ENCODE peak calls at places on chromosomes 5 and 9, in six cellular contexts. One of them, this sample, is unnamed. For H3K79me1, the result is how much of the 10 kb centered on the place peaks cover.

GRCh38 chr5:100903036-100903887 is at the start of gene ST8SIA4:
- DNase-seq in IMR-90: peak
- DNase-seq in H1: peak
- DNase-seq in mesenchymal stem cell: peak
- DNase-seq in H9: peak
- DNase-seq in trophoblast cell: peak
- DNase-seq in this sample: peak

GRCh38 chr5:3107118-3107517 is 355.6 kb upstream of the IRX2 start:
- DNase-seq in IMR-90: no peak
- DNase-seq in H1: no peak
- DNase-seq in mesenchymal stem cell: no peak
- DNase-seq in H9: peak
- DNase-seq in trophoblast cell: no peak
- DNase-seq in this sample: no peak

GRCh38 chr5:79585129-79585528 is 27.1 kb upstream of the TENT2 start:
- DNase-seq in IMR-90: no peak
- DNase-seq in H1: no peak
- DNase-seq in mesenchymal stem cell: no peak
- DNase-seq in H9: no peak
- DNase-seq in trophoblast cell: no peak
- DNase-seq in this sample: no peak

GRCh38 chr9:116391306-116391900 is 237.8 kb downstream of the PAPPA start:
- DNase-seq in IMR-90: peak
- DNase-seq in H1: no peak
- DNase-seq in mesenchymal stem cell: peak
- DNase-seq in H9: no peak
- DNase-seq in trophoblast cell: peak
- DNase-seq in this sample: no peak

GRCh38 chr5:31033295-31033694 is 160.2 kb upstream of the CDH6 start:
- DNase-seq in IMR-90: peak
- DNase-seq in H1: no peak
- DNase-seq in mesenchymal stem cell: no peak
- DNase-seq in H9: no peak
- DNase-seq in trophoblast cell: no peak
- DNase-seq in this sample: no peak

GRCh38 chr5:154895606-154896561 is 37.5 kb downstream of the CNOT8 start:
- DNase-seq in IMR-90: no peak
- DNase-seq in H1: no peak
- DNase-seq in mesenchymal stem cell: no peak
- DNase-seq in H9: no peak
- DNase-seq in trophoblast cell: no peak
- DNase-seq in this sample: no peak

GRCh38 chr9:115765060-115765459 is 388.5 kb upstream of the PAPPA start:
- DNase-seq in IMR-90: no peak
- DNase-seq in H1: no peak
- DNase-seq in mesenchymal stem cell: no peak
- DNase-seq in H9: no peak
- DNase-seq in trophoblast cell: no peak
- DNase-seq in this sample: no peak

GRCh38 chr9:115042781-115043509 is 75.0 kb downstream of the TNC start:
- DNase-seq in IMR-90: no peak
- DNase-seq in H1: no peak
- DNase-seq in mesenchymal stem cell: no peak
- DNase-seq in H9: no peak
- DNase-seq in trophoblast cell: peak
- DNase-seq in this sample: no peak

GRCh38 chr5:10854526-10855277 is 93.7 kb upstream of the DAP start:
- DNase-seq in IMR-90: no peak
- DNase-seq in H1: no peak
- DNase-seq in mesenchymal stem cell: peak
- DNase-seq in H9: no peak
- DNase-seq in trophoblast cell: no peak
- DNase-seq in this sample: no peak

GRCh38 chr5:175712313-175712680 is 54.4 kb downstream of the HRH2 start:
- DNase-seq in IMR-90: no peak
- DNase-seq in H1: no peak
- DNase-seq in mesenchymal stem cell: no peak
- DNase-seq in H9: no peak
- DNase-seq in trophoblast cell: no peak
- DNase-seq in this sample: no peak

GRCh38 chr9:79382468-79382867 is 189.3 kb upstream of the TLE4 start:
- DNase-seq in IMR-90: no peak
- DNase-seq in H1: no peak
- DNase-seq in mesenchymal stem cell: no peak
- DNase-seq in H9: no peak
- DNase-seq in trophoblast cell: no peak
- DNase-seq in this sample: no peak

DNA sequence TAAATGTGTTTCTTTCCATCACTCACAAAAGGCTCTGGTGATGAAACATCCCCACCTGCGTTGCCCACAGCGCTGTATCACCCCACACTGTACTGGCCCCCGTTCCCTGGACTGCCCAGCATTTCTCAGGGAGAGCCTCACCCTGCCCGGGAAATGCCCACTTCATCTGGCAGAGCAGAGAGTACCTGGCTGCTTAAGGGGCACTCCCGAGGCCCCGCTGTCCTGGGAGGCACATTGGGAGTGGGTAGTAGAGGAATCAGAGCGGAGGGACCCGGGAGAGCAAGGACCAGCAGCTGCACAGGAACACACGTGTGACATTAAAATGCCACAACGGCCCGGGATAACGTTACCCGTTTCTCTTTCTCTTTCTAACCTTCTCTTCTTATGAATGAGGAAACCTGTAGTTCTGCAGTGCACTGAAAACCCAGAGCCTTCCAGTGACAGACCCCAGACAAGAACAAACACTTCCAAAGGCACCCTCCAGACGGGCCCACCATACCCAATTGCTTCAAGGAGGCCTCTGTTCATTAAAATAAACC is 110.0 kb downstream of the ROR2 start:
- DNase-seq in IMR-90: no peak
- DNase-seq in H1: no peak
- DNase-seq in mesenchymal stem cell: no peak
- DNase-seq in H9: no peak
- DNase-seq in trophoblast cell: no peak
- DNase-seq in this sample: no peak
- H3K79me1 ChIP-seq in IMR-90: under half
- H3K79me1 ChIP-seq in H1: under half
- H3K79me1 ChIP-seq in mesenchymal stem cell: under half
- H3K79me1 ChIP-seq in H9: under half
- H3K79me1 ChIP-seq in trophoblast cell: under half
- H3K79me1 ChIP-seq in this sample: under half

DNA sequence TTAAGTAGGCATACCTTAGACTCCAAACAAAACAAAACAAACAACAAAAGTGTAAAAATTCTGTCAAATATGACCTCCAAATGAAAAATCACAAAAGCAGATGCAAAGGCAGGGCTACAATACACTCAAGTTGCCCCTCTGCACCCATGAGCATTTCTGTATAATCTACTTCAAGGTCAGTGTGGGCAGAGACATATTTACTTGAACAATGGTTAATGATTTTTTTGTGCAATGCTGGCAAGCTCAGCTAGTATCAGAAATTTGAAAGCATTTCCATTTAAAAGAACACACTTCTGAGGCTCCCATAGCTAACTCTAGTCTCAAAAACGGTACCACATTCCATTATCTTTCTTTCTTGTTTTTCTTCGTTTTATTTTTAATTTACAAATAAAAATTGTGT is 57.9 kb downstream of the PLCXD3 start:
- DNase-seq in IMR-90: no peak
- DNase-seq in H1: no peak
- DNase-seq in mesenchymal stem cell: no peak
- DNase-seq in H9: no peak
- DNase-seq in trophoblast cell: no peak
- DNase-seq in this sample: no peak
- H4K91ac ChIP-seq in IMR-90: no peak
- H4K91ac ChIP-seq in H1: no peak
- H4K91ac ChIP-seq in mesenchymal stem cell: no peak
- H4K91ac ChIP-seq in H9: no peak
- H4K91ac ChIP-seq in trophoblast cell: no peak
- H4K91ac ChIP-seq in this sample: no peak

GRCh38 chr9:112604790-112605189 is 113.1 kb downstream of the INIP start:
- DNase-seq in IMR-90: no peak
- DNase-seq in H1: no peak
- DNase-seq in mesenchymal stem cell: no peak
- DNase-seq in H9: no peak
- DNase-seq in trophoblast cell: no peak
- DNase-seq in this sample: no peak

GRCh38 chr9:112605518-112605917 is 112.4 kb downstream of the INIP start:
- DNase-seq in IMR-90: no peak
- DNase-seq in H1: no peak
- DNase-seq in mesenchymal stem cell: no peak
- DNase-seq in H9: no peak
- DNase-seq in trophoblast cell: no peak
- DNase-seq in this sample: no peak

GRCh38 chr9:112605963-112606699 is 111.8 kb downstream of the INIP start:
- DNase-seq in IMR-90: no peak
- DNase-seq in H1: no peak
- DNase-seq in mesenchymal stem cell: no peak
- DNase-seq in H9: no peak
- DNase-seq in trophoblast cell: no peak
- DNase-seq in this sample: no peak

GRCh38 chr9:112601646-112602045 is 115.0 kb downstream of the KIAA1958 start:
- DNase-seq in IMR-90: peak
- DNase-seq in H1: no peak
- DNase-seq in mesenchymal stem cell: no peak
- DNase-seq in H9: no peak
- DNase-seq in trophoblast cell: no peak
- DNase-seq in this sample: no peak
- H3K4me2 ChIP-seq in IMR-90: peak
- H3K4me2 ChIP-seq in H1: no peak
- H3K4me2 ChIP-seq in mesenchymal stem cell: no peak
- H3K4me2 ChIP-seq in H9: no peak
- H3K4me2 ChIP-seq in trophoblast cell: no peak
- H3K4me2 ChIP-seq in this sample: no peak

DNA sequence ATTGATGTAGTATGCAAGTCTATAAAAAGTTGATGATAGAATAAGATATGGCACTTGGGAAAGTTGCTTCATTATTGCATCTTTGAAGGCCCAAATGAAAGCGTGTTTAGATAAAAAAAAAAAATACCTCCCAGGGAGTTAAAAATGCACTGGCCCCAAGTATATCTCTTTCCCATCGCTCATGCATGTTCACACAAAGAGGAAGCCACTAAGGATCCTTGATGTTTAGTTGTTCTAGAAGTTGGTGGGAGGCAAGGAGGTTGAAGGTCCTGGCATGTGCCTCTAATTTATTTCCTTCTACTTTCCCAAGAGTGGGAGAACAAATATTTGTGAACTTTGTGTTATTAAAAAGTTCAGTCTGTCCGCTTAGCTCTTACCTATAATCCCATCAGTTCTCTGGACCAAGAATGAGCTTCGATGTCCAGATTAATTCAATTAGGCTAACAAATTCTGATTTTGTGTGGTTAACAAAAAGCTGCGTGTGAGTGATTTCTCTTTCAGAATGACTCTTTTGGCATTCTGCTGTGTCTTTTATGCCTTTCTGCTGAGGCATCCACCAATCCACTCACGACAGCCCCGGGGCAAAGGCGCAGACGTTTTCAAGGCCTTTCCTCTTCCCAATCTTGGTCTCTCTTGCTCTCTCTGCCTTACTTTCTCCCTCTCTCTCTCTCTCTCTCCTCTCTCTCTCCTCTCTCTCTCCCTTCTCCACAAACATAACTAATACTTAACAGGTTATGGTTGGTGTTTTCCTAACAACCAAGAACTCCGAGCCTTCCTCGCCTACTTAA is 135.1 kb upstream of the ERCC6L2 start:
- DNase-seq in IMR-90: no peak
- DNase-seq in H1: no peak
- DNase-seq in mesenchymal stem cell: no peak
- DNase-seq in H9: no peak
- DNase-seq in trophoblast cell: no peak
- DNase-seq in this sample: no peak
- H3K79me1 ChIP-seq in IMR-90: under half
- H3K79me1 ChIP-seq in H1: under half
- H3K79me1 ChIP-seq in mesenchymal stem cell: under half
- H3K79me1 ChIP-seq in H9: under half
- H3K79me1 ChIP-seq in trophoblast cell: under half
- H3K79me1 ChIP-seq in this sample: under half